ENCODE peak calls at places on chromosomes 16 and 17, in eight cellular contexts. J is C1 segment of cervical spinal cord, R is hepatocyte, L is activated gamma-delta T cell treated with Interleukin-2 at 50 U/mL for 16 hours, H is non-pigmented ciliary epithelial cell, X is EL, Z is A549, F is hepatic stellate cell. T is an unnamed sample.

GRCh38 chr17:58271532-58271931 is 9.2 kb downstream of the MPO start:
- DNase-seq in J (no peak), R (no peak), L (no peak), H (no peak), X (no peak), Z (no peak), F (no peak), T (no peak)

GRCh38 chr17:66665194-66665593 is 169.7 kb upstream of the CACNG5 start:
- DNase-seq in J (no peak), R (no peak), L (no peak), H (no peak), X (no peak), Z (no peak), F (no peak), T (no peak)

GRCh38 chr16:1823821-1824220 is 2.8 kb downstream of the HAGH start:
- DNase-seq in J (no peak), R (peak), L (no peak), H (peak), X (peak), Z (peak), F (peak), T (peak)

GRCh38 chr17:38893612-38894011 is 23.8 kb downstream of the LASP1 start:
- DNase-seq in J (peak), R (no peak), L (peak), H (no peak), X (no peak), Z (no peak), F (no peak), T (peak)

GRCh38 chr16:76226011-76226410 is 51.2 kb upstream of the CNTNAP4 start:
- DNase-seq in J (no peak), R (peak), L (no peak), H (no peak), X (no peak), Z (no peak), F (no peak), T (no peak)

GRCh38 chr16:72961115-72961832 is 86.7 kb downstream of the ZFHX3 start:
- DNase-seq in J (no peak), R (no peak), L (no peak), H (no peak), X (no peak), Z (peak), F (peak), T (peak)

GRCh38 chr16:72001180-72001890 is 1.1 kb upstream of the PKD1L3 start:
- DNase-seq in J (no peak), R (no peak), L (no peak), H (no peak), X (no peak), Z (no peak), F (no peak), T (no peak)

GRCh38 chr16:27641260-27641659 is 91.3 kb downstream of the KATNIP start:
- DNase-seq in J (no peak), R (no peak), L (no peak), H (no peak), X (no peak), Z (no peak), F (no peak), T (no peak)

GRCh38 chr17:11240841-11241610 is at the start of gene SHISA6:
- DNase-seq in J (no peak), R (peak), L (no peak), H (no peak), X (no peak), Z (no peak), F (no peak), T (peak)

GRCh38 chr16:65622161-65622560 is 500.3 kb upstream of the CDH11 start:
- DNase-seq in J (no peak), R (no peak), L (no peak), H (no peak), X (no peak), Z (no peak), F (no peak), T (no peak)

GRCh38 chr16:56195151-56195550 is 3.9 kb downstream of the GNAO1 start:
- DNase-seq in J (peak), R (no peak), L (no peak), H (no peak), X (peak), Z (no peak), F (no peak), T (no peak)

GRCh38 chr17:79478051-79478461 is 132.8 kb downstream of the RBFOX3 start:
- DNase-seq in J (no peak), R (no peak), L (no peak), H (no peak), X (no peak), Z (no peak), F (no peak), T (no peak)

GRCh38 chr17:81399481-81400153 is 4.4 kb downstream of the BAHCC1 start:
- DNase-seq in J (no peak), R (no peak), L (no peak), H (no peak), X (peak), Z (no peak), F (peak), T (no peak)

GRCh38 chr16:23302045-23302956 is at the start of gene SCNN1B:
- DNase-seq in J (no peak), R (no peak), L (no peak), H (no peak), X (no peak), Z (no peak), F (no peak), T (peak)

GRCh38 chr16:56389554-56389953 is 35.8 kb downstream of the AMFR start:
- DNase-seq in J (no peak), R (no peak), L (no peak), H (peak), X (peak), Z (peak), F (peak), T (peak)

GRCh38 chr16:14310519-14310991 is 239.4 kb downstream of the MRTFB start:
- DNase-seq in J (no peak), R (no peak), L (no peak), H (no peak), X (peak), Z (peak), F (peak), T (peak)

GRCh38 chr17:40356906-40357861 is 7.4 kb downstream of the GJD3 start:
- DNase-seq in J (no peak), R (no peak), L (no peak), H (no peak), X (no peak), Z (no peak), F (no peak), T (no peak)

GRCh38 chr17:80887639-80888175 is 103.9 kb upstream of the CHMP6 start:
- DNase-seq in J (no peak), R (no peak), L (no peak), H (no peak), X (no peak), Z (no peak), F (no peak), T (no peak)

GRCh38 chr16:66590322-66590721 is 11.1 kb downstream of the CMTM2 start:
- DNase-seq in J (no peak), R (no peak), L (no peak), H (no peak), X (no peak), Z (no peak), F (no peak), T (no peak)

GRCh38 chr17:45276031-45276430 is 14.1 kb upstream of the SPATA32 start:
- DNase-seq in J (no peak), R (no peak), L (no peak), H (no peak), X (no peak), Z (no peak), F (no peak), T (no peak)

GRCh38 chr16:68111379-68111778 is 26.2 kb downstream of the NFATC3 start:
- DNase-seq in J (no peak), R (no peak), L (no peak), H (no peak), X (no peak), Z (no peak), F (no peak), T (no peak)

GRCh38 chr17:76076765-76077581 is 2.0 kb upstream of the ZACN start:
- DNase-seq in J (no peak), R (no peak), L (no peak), H (no peak), X (no peak), Z (no peak), F (no peak), T (no peak)

GRCh38 chr16:28513484-28514181 is 7.0 kb upstream of the IL27 start:
- DNase-seq in J (no peak), R (no peak), L (no peak), H (peak), X (no peak), Z (no peak), F (no peak), T (no peak)

GRCh38 chr16:30570621-30571443 is 682 bp downstream of the ZNF688 start:
- DNase-seq in J (no peak), R (peak), L (no peak), H (no peak), X (peak), Z (no peak), F (peak), T (peak)

GRCh38 chr17:82281076-82281475 is 7.6 kb upstream of the CSNK1D start:
- DNase-seq in J (no peak), R (no peak), L (no peak), H (no peak), X (no peak), Z (no peak), F (no peak), T (no peak)

GRCh38 chr16:77758508-77758907 is 29.9 kb upstream of the VAT1L start:
- DNase-seq in J (no peak), R (no peak), L (no peak), H (no peak), X (no peak), Z (no peak), F (no peak), T (no peak)

GRCh38 chr16:68146583-68146982 is 61.4 kb downstream of the NFATC3 start:
- DNase-seq in J (no peak), R (peak), L (no peak), H (no peak), X (no peak), Z (no peak), F (peak), T (peak)

GRCh38 chr16:9334091-9334490 is 242.6 kb downstream of the HAPSTR1 start:
- DNase-seq in J (no peak), R (no peak), L (no peak), H (no peak), X (no peak), Z (no peak), F (no peak), T (no peak)

GRCh38 chr17:19991252-19991885 is 13.7 kb upstream of the AKAP10 start:
- DNase-seq in J (no peak), R (no peak), L (no peak), H (no peak), X (no peak), Z (no peak), F (no peak), T (no peak)

GRCh38 chr17:29504711-29505110 is 62.1 kb downstream of the ABHD15 start:
- DNase-seq in J (no peak), R (no peak), L (no peak), H (no peak), X (peak), Z (no peak), F (no peak), T (peak)

T was measured in cardiac muscle cell.